ENCODE peak calls at places on chromosomes 12 and 14, in nine cellular contexts. One of them, this sample, is unnamed.
A peak's percentile ranks its signal among the peaks of the same experiment; 100 is the strongest.

GRCh38 chr12:105595440-105595839 is 264.9 kb downstream of the C12orf75 start:
- DNase-seq in Daoy: no peak
- DNase-seq in uterus: no peak
- DNase-seq in left ventricle myocardium inferior: no peak
- DNase-seq in ascending aorta: no peak
- DNase-seq in LoVo: no peak
- DNase-seq in EL: no peak
- DNase-seq in stimulated activated CD4-positive, alpha-beta T cell treated with anti-CD3 and anti-CD28 coated beads, TNF-alpha, amount 100 ng/mL, for 1 hour: no peak
- DNase-seq in GM06990: no peak
- DNase-seq in this sample: no peak

GRCh38 chr14:76699901-76700590 is 61.2 kb upstream of the VASH1 start:
- DNase-seq in Daoy: no peak
- DNase-seq in ascending aorta: no peak
- DNase-seq in left ventricle myocardium inferior: no peak
- DNase-seq in LoVo: no peak
- DNase-seq in uterus: no peak
- DNase-seq in GM06990: no peak
- DNase-seq in EL: no peak
- DNase-seq in stimulated activated CD4-positive, alpha-beta T cell treated with anti-CD3 and anti-CD28 coated beads, TNF-alpha, amount 100 ng/mL, for 1 hour: no peak
- DNase-seq in this sample: no peak

GRCh38 chr12:48788522-48788851 is 402 bp downstream of the ADCY6 start:
- DNase-seq in left ventricle myocardium inferior: no peak
- DNase-seq in GM06990: no peak
- DNase-seq in EL: no peak
- DNase-seq in stimulated activated CD4-positive, alpha-beta T cell treated with anti-CD3 and anti-CD28 coated beads, TNF-alpha, amount 100 ng/mL, for 1 hour: no peak
- DNase-seq in uterus: no peak
- DNase-seq in LoVo: no peak
- DNase-seq in Daoy: no peak
- DNase-seq in ascending aorta: no peak
- DNase-seq in this sample: no peak

GRCh38 chr12:122979908-122980191 is 631 bp upstream of the ARL6IP4 start:
- DNase-seq in uterus: no peak
- DNase-seq in stimulated activated CD4-positive, alpha-beta T cell treated with anti-CD3 and anti-CD28 coated beads, TNF-alpha, amount 100 ng/mL, for 1 hour: no peak
- DNase-seq in EL: no peak
- DNase-seq in ascending aorta: no peak
- DNase-seq in LoVo: no peak
- DNase-seq in left ventricle myocardium inferior: no peak
- DNase-seq in Daoy: no peak
- DNase-seq in GM06990: no peak
- DNase-seq in this sample: no peak

GRCh38 chr14:26867171-26867757 is 269.4 kb upstream of the NOVA1 start:
- DNase-seq in GM06990: no peak
- DNase-seq in LoVo: no peak
- DNase-seq in stimulated activated CD4-positive, alpha-beta T cell treated with anti-CD3 and anti-CD28 coated beads, TNF-alpha, amount 100 ng/mL, for 1 hour: no peak
- DNase-seq in Daoy: peak; percentile 64
- DNase-seq in left ventricle myocardium inferior: no peak
- DNase-seq in ascending aorta: no peak
- DNase-seq in uterus: no peak
- DNase-seq in EL: no peak
- DNase-seq in this sample: no peak

GRCh38 chr14:100994757-100995156 is 91.2 kb upstream of the RTL1 start:
- DNase-seq in uterus: no peak
- DNase-seq in ascending aorta: no peak
- DNase-seq in GM06990: no peak
- DNase-seq in left ventricle myocardium inferior: no peak
- DNase-seq in EL: no peak
- DNase-seq in Daoy: no peak
- DNase-seq in stimulated activated CD4-positive, alpha-beta T cell treated with anti-CD3 and anti-CD28 coated beads, TNF-alpha, amount 100 ng/mL, for 1 hour: no peak
- DNase-seq in LoVo: no peak
- DNase-seq in this sample: no peak

GRCh38 chr14:94110552-94111181 is at the start of gene IFI27:
- DNase-seq in EL: peak; percentile 95
- DNase-seq in GM06990: no peak
- DNase-seq in Daoy: peak; percentile 86
- DNase-seq in ascending aorta: peak; percentile 21
- DNase-seq in LoVo: peak; percentile 86
- DNase-seq in stimulated activated CD4-positive, alpha-beta T cell treated with anti-CD3 and anti-CD28 coated beads, TNF-alpha, amount 100 ng/mL, for 1 hour: no peak
- DNase-seq in uterus: peak; percentile 53
- DNase-seq in left ventricle myocardium inferior: peak; percentile 41
- DNase-seq in this sample: no peak

GRCh38 chr14:75811862-75812505 is 150.9 kb downstream of the TTLL5 start:
- DNase-seq in GM06990: no peak
- DNase-seq in uterus: peak; percentile 28
- DNase-seq in ascending aorta: no peak
- DNase-seq in EL: no peak
- DNase-seq in LoVo: no peak
- DNase-seq in Daoy: no peak
- DNase-seq in left ventricle myocardium inferior: no peak
- DNase-seq in stimulated activated CD4-positive, alpha-beta T cell treated with anti-CD3 and anti-CD28 coated beads, TNF-alpha, amount 100 ng/mL, for 1 hour: no peak
- DNase-seq in this sample: no peak

GRCh38 chr12:75704664-75705063 is 193.3 kb upstream of the KRR1 start:
- DNase-seq in Daoy: peak; percentile 64
- DNase-seq in ascending aorta: no peak
- DNase-seq in GM06990: no peak
- DNase-seq in uterus: no peak
- DNase-seq in EL: no peak
- DNase-seq in left ventricle myocardium inferior: no peak
- DNase-seq in stimulated activated CD4-positive, alpha-beta T cell treated with anti-CD3 and anti-CD28 coated beads, TNF-alpha, amount 100 ng/mL, for 1 hour: no peak
- DNase-seq in LoVo: no peak
- DNase-seq in this sample: no peak

GRCh38 chr14:101174980-101175606 is 271.6 kb upstream of the RTL1 start:
- DNase-seq in ascending aorta: no peak
- DNase-seq in stimulated activated CD4-positive, alpha-beta T cell treated with anti-CD3 and anti-CD28 coated beads, TNF-alpha, amount 100 ng/mL, for 1 hour: no peak
- DNase-seq in left ventricle myocardium inferior: no peak
- DNase-seq in LoVo: no peak
- DNase-seq in EL: no peak
- DNase-seq in Daoy: no peak
- DNase-seq in GM06990: no peak
- DNase-seq in uterus: no peak
- DNase-seq in this sample: no peak

GRCh38 chr14:92217956-92218355 is 96.2 kb downstream of the CPSF2 start:
- DNase-seq in LoVo: no peak
- DNase-seq in Daoy: no peak
- DNase-seq in left ventricle myocardium inferior: no peak
- DNase-seq in EL: no peak
- DNase-seq in ascending aorta: no peak
- DNase-seq in uterus: no peak
- DNase-seq in GM06990: no peak
- DNase-seq in stimulated activated CD4-positive, alpha-beta T cell treated with anti-CD3 and anti-CD28 coated beads, TNF-alpha, amount 100 ng/mL, for 1 hour: no peak
- DNase-seq in this sample: no peak

GRCh38 chr12:116381744-116382455 is 104.4 kb upstream of the MED13L start:
- DNase-seq in ascending aorta: no peak
- DNase-seq in uterus: no peak
- DNase-seq in left ventricle myocardium inferior: no peak
- DNase-seq in LoVo: no peak
- DNase-seq in Daoy: peak; percentile 94
- DNase-seq in EL: peak; percentile 98
- DNase-seq in stimulated activated CD4-positive, alpha-beta T cell treated with anti-CD3 and anti-CD28 coated beads, TNF-alpha, amount 100 ng/mL, for 1 hour: no peak
- DNase-seq in GM06990: no peak
- DNase-seq in this sample: no peak

GRCh38 chr14:69398818-69399210 is 322 bp downstream of the SLC39A9 start:
- DNase-seq in ascending aorta: no peak
- DNase-seq in LoVo: no peak
- DNase-seq in uterus: no peak
- DNase-seq in Daoy: no peak
- DNase-seq in left ventricle myocardium inferior: no peak
- DNase-seq in EL: no peak
- DNase-seq in GM06990: no peak
- DNase-seq in stimulated activated CD4-positive, alpha-beta T cell treated with anti-CD3 and anti-CD28 coated beads, TNF-alpha, amount 100 ng/mL, for 1 hour: peak; percentile 1
- DNase-seq in this sample: no peak

GRCh38 chr14:50714452-50715073 is 46.5 kb upstream of the SAV1 start:
- DNase-seq in Daoy: peak; percentile 15
- DNase-seq in GM06990: no peak
- DNase-seq in ascending aorta: no peak
- DNase-seq in LoVo: peak; percentile 40
- DNase-seq in left ventricle myocardium inferior: no peak
- DNase-seq in stimulated activated CD4-positive, alpha-beta T cell treated with anti-CD3 and anti-CD28 coated beads, TNF-alpha, amount 100 ng/mL, for 1 hour: no peak
- DNase-seq in uterus: no peak
- DNase-seq in EL: peak; percentile 29
- DNase-seq in this sample: peak; percentile 65

GRCh38 chr12:99680276-99680675 is 32.7 kb downstream of the GARIN6 start:
- DNase-seq in left ventricle myocardium inferior: no peak
- DNase-seq in GM06990: no peak
- DNase-seq in LoVo: no peak
- DNase-seq in uterus: no peak
- DNase-seq in EL: no peak
- DNase-seq in Daoy: no peak
- DNase-seq in stimulated activated CD4-positive, alpha-beta T cell treated with anti-CD3 and anti-CD28 coated beads, TNF-alpha, amount 100 ng/mL, for 1 hour: no peak
- DNase-seq in ascending aorta: no peak
- DNase-seq in this sample: no peak

GRCh38 chr12:127284870-127285431 is 982.0 kb upstream of the TMEM132C start:
- DNase-seq in Daoy: peak; percentile 88
- DNase-seq in left ventricle myocardium inferior: no peak
- DNase-seq in stimulated activated CD4-positive, alpha-beta T cell treated with anti-CD3 and anti-CD28 coated beads, TNF-alpha, amount 100 ng/mL, for 1 hour: no peak
- DNase-seq in LoVo: no peak
- DNase-seq in ascending aorta: no peak
- DNase-seq in GM06990: no peak
- DNase-seq in uterus: no peak
- DNase-seq in EL: peak; percentile 95
- DNase-seq in this sample: no peak

GRCh38 chr12:120538281-120539156 is 4.4 kb downstream of the RNF10 start:
- DNase-seq in LoVo: peak; percentile 47
- DNase-seq in Daoy: peak; percentile 72
- DNase-seq in ascending aorta: no peak
- DNase-seq in uterus: peak; percentile 34
- DNase-seq in GM06990: no peak
- DNase-seq in EL: peak; percentile 76
- DNase-seq in left ventricle myocardium inferior: peak; percentile 73
- DNase-seq in stimulated activated CD4-positive, alpha-beta T cell treated with anti-CD3 and anti-CD28 coated beads, TNF-alpha, amount 100 ng/mL, for 1 hour: no peak
- DNase-seq in this sample: no peak

GRCh38 chr12:45216983-45217485 is 1.1 kb downstream of the ANO6 start:
- DNase-seq in stimulated activated CD4-positive, alpha-beta T cell treated with anti-CD3 and anti-CD28 coated beads, TNF-alpha, amount 100 ng/mL, for 1 hour: no peak
- DNase-seq in Daoy: no peak
- DNase-seq in EL: peak; percentile 21
- DNase-seq in GM06990: no peak
- DNase-seq in LoVo: no peak
- DNase-seq in uterus: no peak
- DNase-seq in ascending aorta: no peak
- DNase-seq in left ventricle myocardium inferior: no peak
- DNase-seq in this sample: no peak

GRCh38 chr12:8698132-8698829 is 490 bp downstream of the RIMKLB start:
- DNase-seq in GM06990: peak; percentile 54
- DNase-seq in LoVo: peak; percentile 55
- DNase-seq in stimulated activated CD4-positive, alpha-beta T cell treated with anti-CD3 and anti-CD28 coated beads, TNF-alpha, amount 100 ng/mL, for 1 hour: no peak
- DNase-seq in uterus: peak; percentile 64
- DNase-seq in EL: peak; percentile 66
- DNase-seq in left ventricle myocardium inferior: peak; percentile 76
- DNase-seq in Daoy: peak; percentile 57
- DNase-seq in ascending aorta: no peak
- DNase-seq in this sample: peak; percentile 67

GRCh38 chr14:77027538-77028383 is 747 bp downstream of the IRF2BPL start:
- DNase-seq in left ventricle myocardium inferior: peak; percentile 76
- DNase-seq in GM06990: peak; percentile 82
- DNase-seq in LoVo: peak; percentile 24
- DNase-seq in ascending aorta: no peak
- DNase-seq in EL: peak; percentile 73
- DNase-seq in uterus: peak; percentile 85
- DNase-seq in Daoy: peak; percentile 87
- DNase-seq in stimulated activated CD4-positive, alpha-beta T cell treated with anti-CD3 and anti-CD28 coated beads, TNF-alpha, amount 100 ng/mL, for 1 hour: no peak
- DNase-seq in this sample: peak; percentile 82

GRCh38 chr14:20841096-20841495 is 38.5 kb upstream of the RNASE1 start:
- DNase-seq in EL: no peak
- DNase-seq in LoVo: no peak
- DNase-seq in GM06990: no peak
- DNase-seq in ascending aorta: no peak
- DNase-seq in left ventricle myocardium inferior: no peak
- DNase-seq in uterus: no peak
- DNase-seq in Daoy: no peak
- DNase-seq in stimulated activated CD4-positive, alpha-beta T cell treated with anti-CD3 and anti-CD28 coated beads, TNF-alpha, amount 100 ng/mL, for 1 hour: no peak
- DNase-seq in this sample: no peak

GRCh38 chr12:80643961-80644360 is 63.5 kb upstream of the MYF6 start:
- DNase-seq in uterus: no peak
- DNase-seq in EL: peak; percentile 16
- DNase-seq in GM06990: no peak
- DNase-seq in Daoy: no peak
- DNase-seq in stimulated activated CD4-positive, alpha-beta T cell treated with anti-CD3 and anti-CD28 coated beads, TNF-alpha, amount 100 ng/mL, for 1 hour: no peak
- DNase-seq in ascending aorta: no peak
- DNase-seq in left ventricle myocardium inferior: no peak
- DNase-seq in LoVo: no peak
- DNase-seq in this sample: no peak